ENCODE peak calls at places on chromosomes 16 and 17, in four cellular contexts. One of them, this sample, is unnamed.
A peak's percentile ranks its signal among the peaks of the same experiment; 100 is the strongest.

GRCh38 chr16:85353839-85354622 is 241.8 kb upstream of the CIBAR2 start:
- DNase-seq in left cardiac atrium: no peak
- DNase-seq in NCI-H460: no peak
- DNase-seq in cardiac muscle cell: no peak
- DNase-seq in this sample: no peak

GRCh38 chr17:39094607-39095308 is 56.7 kb downstream of the PLXDC1 start:
- DNase-seq in left cardiac atrium: no peak
- DNase-seq in NCI-H460: no peak
- DNase-seq in cardiac muscle cell: no peak
- DNase-seq in this sample: no peak

GRCh38 chr17:76138234-76138895 is 2.7 kb downstream of the FOXJ1 start:
- DNase-seq in left cardiac atrium: no peak
- DNase-seq in NCI-H460: no peak
- DNase-seq in cardiac muscle cell: no peak
- DNase-seq in this sample: peak; percentile 47

GRCh38 chr17:336110-337021 is 16.2 kb downstream of the RPH3AL start:
- DNase-seq in left cardiac atrium: peak; percentile 83
- DNase-seq in NCI-H460: no peak
- DNase-seq in cardiac muscle cell: peak; percentile 78
- DNase-seq in this sample: no peak

GRCh38 chr17:15092762-15093161 is 172.4 kb downstream of the PMP22 start:
- DNase-seq in left cardiac atrium: no peak
- DNase-seq in NCI-H460: no peak
- DNase-seq in cardiac muscle cell: no peak
- DNase-seq in this sample: no peak

GRCh38 chr17:31715436-31715835 is 143.6 kb downstream of the COPRS start:
- DNase-seq in left cardiac atrium: no peak
- DNase-seq in NCI-H460: no peak
- DNase-seq in cardiac muscle cell: no peak
- DNase-seq in this sample: no peak

GRCh38 chr17:78933025-78933958 is 8.1 kb upstream of the TIMP2 start:
- DNase-seq in left cardiac atrium: peak; percentile 75
- DNase-seq in NCI-H460: peak; percentile 91
- DNase-seq in cardiac muscle cell: no peak
- DNase-seq in this sample: no peak

GRCh38 chr17:38358586-38359513 is 7.2 kb downstream of the SOCS7 start:
- DNase-seq in left cardiac atrium: no peak
- DNase-seq in NCI-H460: no peak
- DNase-seq in cardiac muscle cell: no peak
- DNase-seq in this sample: no peak

GRCh38 chr16:9885457-9885856 is 296.8 kb downstream of the GRIN2A start:
- DNase-seq in left cardiac atrium: no peak
- DNase-seq in NCI-H460: no peak
- DNase-seq in cardiac muscle cell: peak; percentile 68
- DNase-seq in this sample: no peak

GRCh38 chr17:38344127-38344745 is 480 bp upstream of the GPR179 start:
- DNase-seq in left cardiac atrium: no peak
- DNase-seq in NCI-H460: no peak
- DNase-seq in cardiac muscle cell: no peak
- DNase-seq in this sample: no peak

GRCh38 chr17:28335201-28335958 is at the start of the genes IFT20 and TNFAIP1:
- DNase-seq in left cardiac atrium: peak; percentile 100
- DNase-seq in NCI-H460: peak; percentile 99
- DNase-seq in cardiac muscle cell: peak; percentile 99
- DNase-seq in this sample: peak; percentile 96

GRCh38 chr16:8949536-8950418 is 13.9 kb downstream of the USP7 start:
- DNase-seq in left cardiac atrium: no peak
- DNase-seq in NCI-H460: no peak
- DNase-seq in cardiac muscle cell: no peak
- DNase-seq in this sample: no peak

GRCh38 chr16:55510185-55510805 is 1.4 kb downstream of the LPCAT2 start:
- DNase-seq in left cardiac atrium: no peak
- DNase-seq in NCI-H460: no peak
- DNase-seq in cardiac muscle cell: no peak
- DNase-seq in this sample: no peak

GRCh38 chr17:59851431-59852375 is 41.0 kb downstream of the TUBD1 start:
- DNase-seq in left cardiac atrium: no peak
- DNase-seq in NCI-H460: no peak
- DNase-seq in cardiac muscle cell: no peak
- DNase-seq in this sample: no peak

GRCh38 chr16:11032000-11032921 is 87.9 kb downstream of the CLEC16A start:
- DNase-seq in left cardiac atrium: no peak
- DNase-seq in NCI-H460: no peak
- DNase-seq in cardiac muscle cell: no peak
- DNase-seq in this sample: no peak

GRCh38 chr17:65477600-65477999 is 83.8 kb downstream of the AXIN2 start:
- DNase-seq in left cardiac atrium: no peak
- DNase-seq in NCI-H460: no peak
- DNase-seq in cardiac muscle cell: no peak
- DNase-seq in this sample: no peak

GRCh38 chr16:69131749-69132423 is 502 bp downstream of the CHTF8 start:
- DNase-seq in left cardiac atrium: peak; percentile 84
- DNase-seq in NCI-H460: peak; percentile 47
- DNase-seq in cardiac muscle cell: peak; percentile 90
- DNase-seq in this sample: peak; percentile 51

GRCh38 chr16:29651950-29652349 is 11.1 kb upstream of the SPN start:
- DNase-seq in left cardiac atrium: no peak
- DNase-seq in NCI-H460: no peak
- DNase-seq in cardiac muscle cell: no peak
- DNase-seq in this sample: no peak

GRCh38 chr17:21098934-21099687 is 27.7 kb upstream of the DHRS7B start:
- DNase-seq in left cardiac atrium: peak; percentile 69
- DNase-seq in NCI-H460: peak; percentile 84
- DNase-seq in cardiac muscle cell: peak; percentile 90
- DNase-seq in this sample: no peak

GRCh38 chr16:20938426-20938825 is 37.9 kb downstream of the LYRM1 start:
- DNase-seq in left cardiac atrium: no peak
- DNase-seq in NCI-H460: no peak
- DNase-seq in cardiac muscle cell: no peak
- DNase-seq in this sample: no peak

GRCh38 chr17:55710410-55710809 is 12.3 kb downstream of the TMEM100 start:
- DNase-seq in left cardiac atrium: no peak
- DNase-seq in NCI-H460: peak; percentile 83
- DNase-seq in cardiac muscle cell: no peak
- DNase-seq in this sample: no peak

GRCh38 chr16:18932243-18932997 is 6.2 kb upstream of the SMG1 start:
- DNase-seq in left cardiac atrium: no peak
- DNase-seq in NCI-H460: no peak
- DNase-seq in cardiac muscle cell: peak; percentile 32
- DNase-seq in this sample: no peak

GRCh38 chr16:89357460-89357859 is 132.9 kb downstream of the ANKRD11 start:
- DNase-seq in left cardiac atrium: no peak
- DNase-seq in NCI-H460: no peak
- DNase-seq in cardiac muscle cell: peak; percentile 59
- DNase-seq in this sample: peak; percentile 56

GRCh38 chr17:72928454-72929136 is 163.9 kb downstream of the SLC39A11 start:
- DNase-seq in left cardiac atrium: no peak
- DNase-seq in NCI-H460: no peak
- DNase-seq in cardiac muscle cell: no peak
- DNase-seq in this sample: no peak

GRCh38 chr17:62963296-62963695 is 2.7 kb upstream of the TANC2 start:
- DNase-seq in left cardiac atrium: no peak
- DNase-seq in NCI-H460: peak; percentile 18
- DNase-seq in cardiac muscle cell: no peak
- DNase-seq in this sample: no peak

GRCh38 chr17:64406321-64407200 is 15.9 kb upstream of the PECAM1 start:
- DNase-seq in left cardiac atrium: no peak
- DNase-seq in NCI-H460: no peak
- DNase-seq in cardiac muscle cell: no peak
- DNase-seq in this sample: no peak

GRCh38 chr17:82497483-82498405 is 21.8 kb upstream of the FOXK2 start:
- DNase-seq in left cardiac atrium: peak; percentile 49
- DNase-seq in NCI-H460: no peak
- DNase-seq in cardiac muscle cell: peak; percentile 68
- DNase-seq in this sample: no peak

GRCh38 chr17:54899721-54900456 is 763 bp upstream of the TOM1L1 start:
- DNase-seq in left cardiac atrium: no peak
- DNase-seq in NCI-H460: no peak
- DNase-seq in cardiac muscle cell: peak; percentile 14
- DNase-seq in this sample: no peak

This sample was measured in nucleus accumbens.